ENCODE peak calls at places on chromosome 20, in ten cellular contexts. F, S, T, K, N, J, X, O, B and U are unnamed samples.

GRCh38 chr20:47875302-47876025 is 90.2 kb upstream of the SULF2 start:
- DNase-seq in F (no peak), S (no peak), T (no peak), K (no peak), N (no peak), J (no peak), X (no peak), O (peak), B (no peak), U (no peak)

GRCh38 chr20:36573103-36573797 is at the start of gene TGIF2:
- DNase-seq in F (peak), S (peak), T (peak), K (peak), N (peak), J (peak), X (peak), O (peak), B (peak), U (peak)

GRCh38 chr20:5222919-5223634 is 93.7 kb downstream of the PROKR2 start:
- DNase-seq in F (peak), S (peak), T (peak), K (peak), N (peak), J (peak), X (peak), O (peak), B (no peak), U (no peak)

GRCh38 chr20:54625497-54625896 is 150.1 kb downstream of the DOK5 start:
- DNase-seq in F (no peak), S (no peak), T (no peak), K (no peak), N (no peak), J (no peak), X (no peak), O (no peak), B (no peak), U (no peak)

GRCh38 chr20:41480054-41480770 is 113.6 kb upstream of the EMILIN3 start:
- DNase-seq in F (no peak), S (no peak), T (no peak), K (no peak), N (no peak), J (no peak), X (no peak), O (peak), B (no peak), U (no peak)

GRCh38 chr20:60147004-60147403 is 188.8 kb downstream of the CDH26 start:
- DNase-seq in F (no peak), S (no peak), T (no peak), K (no peak), N (no peak), J (no peak), X (no peak), O (no peak), B (no peak), U (no peak)

GRCh38 chr20:37994512-37994911 is 38.7 kb downstream of the TTI1 start:
- DNase-seq in F (peak), S (no peak), T (peak), K (no peak), N (no peak), J (no peak), X (no peak), O (no peak), B (no peak), U (no peak)

GRCh38 chr20:35653893-35654292 is 10.8 kb downstream of the CPNE1 start:
- DNase-seq in F (no peak), S (no peak), T (no peak), K (no peak), N (no peak), J (no peak), X (no peak), O (no peak), B (no peak), U (no peak)

GRCh38 chr20:36181934-36182603 is 27.5 kb downstream of the EPB41L1 start:
- DNase-seq in F (no peak), S (no peak), T (no peak), K (no peak), N (no peak), J (no peak), X (no peak), O (peak), B (no peak), U (no peak)

GRCh38 chr20:10857362-10858070 is 183.7 kb upstream of the JAG1 start:
- DNase-seq in F (no peak), S (peak), T (peak), K (peak), N (peak), J (no peak), X (no peak), O (peak), B (no peak), U (peak)

GRCh38 chr20:43473058-43473704 is 15.5 kb downstream of the SRSF6 start:
- DNase-seq in F (no peak), S (no peak), T (no peak), K (no peak), N (no peak), J (no peak), X (no peak), O (no peak), B (no peak), U (no peak)

GRCh38 chr20:47785900-47786762 is 850 bp upstream of the SULF2 start:
- DNase-seq in F (peak), S (peak), T (peak), K (peak), N (peak), J (peak), X (peak), O (peak), B (peak), U (peak)

GRCh38 chr20:46362931-46363872 is 43.2 kb downstream of the ELMO2 start:
- DNase-seq in F (no peak), S (no peak), T (no peak), K (no peak), N (peak), J (no peak), X (no peak), O (no peak), B (no peak), U (no peak)

GRCh38 chr20:53920647-53921245 is 149.6 kb downstream of the BCAS1 start:
- DNase-seq in F (no peak), S (no peak), T (no peak), K (no peak), N (peak), J (no peak), X (no peak), O (no peak), B (no peak), U (no peak)

GRCh38 chr20:46330072-46330763 is 21.9 kb upstream of the CDH22 start:
- DNase-seq in F (peak), S (no peak), T (no peak), K (no peak), N (no peak), J (no peak), X (no peak), O (no peak), B (no peak), U (no peak)

GRCh38 chr20:9482180-9482579 is 32.2 kb upstream of the LAMP5 start:
- DNase-seq in F (no peak), S (no peak), T (no peak), K (no peak), N (no peak), J (no peak), X (no peak), O (no peak), B (no peak), U (no peak)

GRCh38 chr20:43185901-43186300 is 3.8 kb downstream of the PTPRT start:
- DNase-seq in F (no peak), S (no peak), T (no peak), K (no peak), N (no peak), J (no peak), X (no peak), O (no peak), B (no peak), U (no peak)

GRCh38 chr20:11080776-11081406 is 407.1 kb upstream of the JAG1 start:
- DNase-seq in F (no peak), S (no peak), T (no peak), K (peak), N (no peak), J (no peak), X (no peak), O (peak), B (no peak), U (no peak)

GRCh38 chr20:53034899-53035298 is 62.7 kb downstream of the TSHZ2 start:
- DNase-seq in F (no peak), S (no peak), T (no peak), K (no peak), N (no peak), J (no peak), X (no peak), O (no peak), B (no peak), U (no peak)

GRCh38 chr20:25251558-25251957 is 3.7 kb downstream of the PYGB start:
- DNase-seq in F (no peak), S (no peak), T (no peak), K (no peak), N (peak), J (no peak), X (peak), O (no peak), B (no peak), U (no peak)

GRCh38 chr20:52251137-52251700 is 59.6 kb upstream of the ZFP64 start:
- DNase-seq in F (no peak), S (no peak), T (no peak), K (no peak), N (no peak), J (no peak), X (no peak), O (no peak), B (no peak), U (no peak)

GRCh38 chr20:54043044-54043967 is 27.1 kb downstream of the BCAS1 start:
- DNase-seq in F (no peak), S (no peak), T (no peak), K (no peak), N (no peak), J (no peak), X (no peak), O (no peak), B (no peak), U (peak)

GRCh38 chr20:46051556-46052323 is 22.7 kb downstream of the SLC12A5 start:
- DNase-seq in F (no peak), S (no peak), T (peak), K (no peak), N (no peak), J (no peak), X (no peak), O (no peak), B (no peak), U (no peak)

GRCh38 chr20:37699202-37699601 is 5.4 kb downstream of the CTNNBL1 start:
- DNase-seq in F (no peak), S (no peak), T (no peak), K (peak), N (no peak), J (no peak), X (no peak), O (peak), B (no peak), U (no peak)

GRCh38 chr20:57180954-57181353 is 85.5 kb downstream of the BMP7 start:
- DNase-seq in F (no peak), S (no peak), T (no peak), K (no peak), N (no peak), J (no peak), X (no peak), O (no peak), B (no peak), U (no peak)

GRCh38 chr20:48278961-48279481 is 493.7 kb upstream of the SULF2 start:
- DNase-seq in F (no peak), S (no peak), T (no peak), K (peak), N (no peak), J (no peak), X (no peak), O (peak), B (no peak), U (no peak)

GRCh38 chr20:38296433-38296832 is 7.5 kb upstream of the BPI start:
- DNase-seq in F (no peak), S (no peak), T (no peak), K (no peak), N (no peak), J (no peak), X (no peak), O (no peak), B (no peak), U (no peak)

GRCh38 chr20:45061244-45061643 is 39.7 kb downstream of the KCNS1 start:
- DNase-seq in F (no peak), S (no peak), T (peak), K (no peak), N (no peak), J (peak), X (no peak), O (peak), B (no peak), U (no peak)

GRCh38 chr20:49381558-49382493 is 100.6 kb downstream of the KCNB1 start:
- DNase-seq in F (peak), S (peak), T (peak), K (peak), N (peak), J (peak), X (no peak), O (no peak), B (peak), U (peak)

GRCh38 chr20:44683263-44684046 is 31.7 kb upstream of the CCN5 start:
- DNase-seq in F (peak), S (no peak), T (peak), K (no peak), N (peak), J (peak), X (peak), O (peak), B (no peak), U (no peak)

GRCh38 chr20:53875452-53875851 is 194.9 kb downstream of the BCAS1 start:
- DNase-seq in F (no peak), S (peak), T (no peak), K (peak), N (no peak), J (no peak), X (no peak), O (no peak), B (no peak), U (no peak)

GRCh38 chr20:44209691-44210421 is 715 bp downstream of the OSER1 start:
- DNase-seq in F (peak), S (no peak), T (no peak), K (no peak), N (no peak), J (no peak), X (peak), O (peak), B (no peak), U (peak)

GRCh38 chr20:13510837-13511488 is 127.8 kb downstream of the TASP1 start:
- DNase-seq in F (no peak), S (no peak), T (no peak), K (no peak), N (no peak), J (no peak), X (no peak), O (no peak), B (peak), U (no peak)

GRCh38 chr20:24746351-24746685 is 202.8 kb upstream of the CST7 start:
- DNase-seq in F (peak), S (no peak), T (peak), K (no peak), N (peak), J (peak), X (no peak), O (no peak), B (peak), U (no peak)

GRCh38 chr20:45087115-45087785 is 13.7 kb downstream of the KCNS1 start:
- DNase-seq in F (no peak), S (no peak), T (no peak), K (no peak), N (no peak), J (no peak), X (no peak), O (no peak), B (no peak), U (no peak)

GRCh38 chr20:10074513-10074912 is 39.7 kb downstream of the ANKEF1 start:
- DNase-seq in F (no peak), S (no peak), T (peak), K (no peak), N (no peak), J (peak), X (no peak), O (peak), B (no peak), U (no peak)

GRCh38 chr20:51812861-51813260 is 10.5 kb upstream of the SALL4 start:
- DNase-seq in F (no peak), S (no peak), T (no peak), K (no peak), N (no peak), J (no peak), X (no peak), O (no peak), B (no peak), U (no peak)

GRCh38 chr20:23406880-23407279 is 14.4 kb downstream of the NAPB start:
- DNase-seq in F (no peak), S (no peak), T (no peak), K (no peak), N (no peak), J (no peak), X (no peak), O (no peak), B (no peak), U (no peak)
- TF ChIP-seq CTCF in F (no peak), S (no peak), T (no peak), K (no peak), N (no peak), J (no peak), X (no peak), O (no peak), B (no peak), U (no peak)

DNA sequence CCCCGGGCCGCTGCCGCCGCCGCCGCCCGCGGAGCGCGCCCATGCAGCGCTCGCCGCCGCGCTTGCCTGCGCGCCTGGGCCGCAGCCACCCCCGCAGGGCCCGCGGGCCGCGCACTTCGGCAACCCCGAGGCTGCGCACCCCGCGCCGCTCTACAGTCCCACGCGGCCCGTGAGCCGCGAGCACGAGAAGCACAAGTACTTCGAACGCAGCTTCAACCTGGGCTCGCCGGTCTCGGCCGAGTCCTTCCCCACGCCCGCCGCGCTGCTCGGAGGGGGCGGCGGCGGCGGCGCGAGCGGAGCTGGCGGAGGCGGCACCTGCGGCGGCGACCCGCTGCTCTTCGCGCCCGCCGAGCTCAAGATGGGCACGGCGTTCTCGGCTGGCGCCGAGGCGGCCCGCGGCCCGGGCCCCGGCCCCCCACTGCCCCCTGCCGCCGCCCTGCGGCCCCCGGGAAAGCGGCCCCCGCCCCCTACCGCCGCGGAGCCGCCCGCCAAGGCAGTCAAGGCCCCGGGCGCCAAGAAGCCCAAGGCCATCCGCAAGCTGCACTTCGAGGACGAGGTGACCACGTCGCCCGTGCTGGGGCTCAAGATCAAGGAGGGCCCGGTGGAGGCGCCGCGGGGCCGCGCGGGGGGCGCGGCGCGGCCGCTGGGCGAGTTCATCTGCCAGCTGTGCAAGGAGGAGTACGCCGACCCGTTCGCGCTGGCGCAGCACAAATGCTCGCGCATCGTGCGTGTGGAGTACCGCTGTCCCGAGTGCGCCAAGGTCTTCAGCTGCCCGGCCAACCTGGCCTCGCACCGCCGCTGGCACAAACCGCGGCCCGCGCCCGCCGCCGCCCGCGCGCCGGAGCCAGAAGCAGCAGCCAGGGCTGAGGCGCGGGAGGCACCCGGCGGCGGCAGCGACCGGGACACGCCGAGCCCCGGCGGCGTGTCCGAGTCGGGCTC is 779 bp downstream of the INSM1 start:
- DNase-seq in F (no peak), S (no peak), T (no peak), K (no peak), N (no peak), J (no peak), X (peak), O (no peak), B (no peak), U (no peak)
- H3K4me3 ChIP-seq in F (peak), S (peak), T (peak), K (peak), N (peak), J (no peak), X (peak), O (peak), B (peak), U (no peak)

GRCh38 chr20:32067234-32067821 is 15.3 kb downstream of the HCK start:
- DNase-seq in F (no peak), S (no peak), T (no peak), K (no peak), N (no peak), J (no peak), X (no peak), O (no peak), B (no peak), U (no peak)
- TF ChIP-seq POLR2A in F (no peak), S (no peak), T (no peak), K (no peak), N (no peak), J (no peak), X (no peak), O (no peak), B (no peak), U (no peak)

GRCh38 chr20:63452341-63453028 is 20.0 kb downstream of the KCNQ2 start:
- DNase-seq in F (no peak), S (no peak), T (no peak), K (no peak), N (no peak), J (no peak), X (no peak), O (no peak), B (no peak), U (no peak)

GRCh38 chr20:63455568-63455859 is 16.9 kb downstream of the KCNQ2 start:
- DNase-seq in F (no peak), S (no peak), T (no peak), K (no peak), N (no peak), J (no peak), X (no peak), O (no peak), B (no peak), U (no peak)

GRCh38 chr20:63451821-63452220 is 20.6 kb downstream of the KCNQ2 start:
- DNase-seq in F (no peak), S (no peak), T (no peak), K (no peak), N (no peak), J (no peak), X (no peak), O (no peak), B (no peak), U (no peak)

GRCh38 chr20:63454729-63455567 is 17.5 kb downstream of the KCNQ2 start:
- DNase-seq in F (no peak), S (no peak), T (no peak), K (no peak), N (no peak), J (no peak), X (no peak), O (no peak), B (no peak), U (no peak)

DNA sequence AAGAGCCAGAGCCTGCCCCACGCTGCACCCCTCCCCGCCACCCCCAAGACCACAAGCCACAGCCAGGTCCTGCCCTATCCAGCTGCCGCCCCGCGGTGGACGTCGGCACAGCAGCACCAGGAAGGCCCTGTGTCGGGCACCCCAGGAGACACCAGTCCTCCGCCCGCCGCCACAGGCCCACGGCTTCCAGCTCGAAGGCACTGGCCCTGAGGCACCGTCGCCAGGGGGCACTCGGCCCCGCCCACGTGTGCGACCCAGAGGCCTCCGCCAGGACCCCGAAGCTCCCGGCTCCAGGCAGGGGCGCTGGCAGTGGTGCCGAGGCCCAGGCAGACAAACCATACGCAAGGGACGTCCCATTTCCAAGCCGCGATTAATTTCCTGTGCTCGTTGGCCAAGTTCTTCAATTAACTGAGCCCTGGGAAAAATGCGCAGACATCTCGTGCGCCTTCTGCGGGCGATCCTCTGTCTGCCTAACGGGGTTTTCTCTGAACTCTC is 19.4 kb downstream of the KCNQ2 start:
- DNase-seq in F (no peak), S (no peak), T (peak), K (no peak), N (no peak), J (no peak), X (no peak), O (no peak), B (no peak), U (no peak)
- TF ChIP-seq CTCF in F (no peak), S (no peak), T (peak), K (peak), N (no peak), J (no peak), X (peak), O (no peak), B (no peak), U (no peak)

GRCh38 chr20:62413025-62413580 is 6.0 kb upstream of the CABLES2 start:
- DNase-seq in F (no peak), S (no peak), T (no peak), K (no peak), N (peak), J (no peak), X (no peak), O (no peak), B (no peak), U (no peak)
- H3K4me3 ChIP-seq in F (no peak), S (no peak), T (no peak), K (no peak), N (no peak), J (no peak), X (no peak), O (no peak), B (no peak), U (no peak)

GRCh38 chr20:2840967-2841531 is 504 bp downstream of the VPS16 start:
- DNase-seq in F (peak), S (no peak), T (peak), K (peak), N (peak), J (no peak), X (peak), O (peak), B (no peak), U (peak)
- TF ChIP-seq POLR2A in F (no peak), S (no peak), T (peak), K (no peak), N (no peak), J (no peak), X (no peak), O (no peak), B (no peak), U (no peak)

GRCh38 chr20:4026093-4026601 is 10.8 kb upstream of the RNF24 start:
- DNase-seq in F (peak), S (no peak), T (peak), K (no peak), N (no peak), J (no peak), X (peak), O (peak), B (no peak), U (peak)
- TF ChIP-seq CTCF in F (peak), S (peak), T (no peak), K (peak), N (no peak), J (no peak), X (peak), O (peak), B (no peak), U (peak)